ENCODE peak calls at places on chromosomes 7 and 10, in eight cellular contexts. One of them, this sample, is unnamed.
A peak's percentile ranks its signal among the peaks of the same experiment; 100 is the strongest.

GRCh38 chr10:123807444-123808035 is 84.1 kb downstream of the CPXM2 start:
- DNase-seq in K562: no peak
- DNase-seq in SK-N-SH: no peak
- DNase-seq in pancreas: no peak
- DNase-seq in AG04450: no peak
- DNase-seq in MM.1S: no peak
- DNase-seq in A549: no peak
- DNase-seq in gastrocnemius medialis: no peak
- DNase-seq in this sample: peak; percentile 19

GRCh38 chr7:32453286-32454011 is 36.7 kb downstream of the LSM5 start:
- DNase-seq in K562: no peak
- DNase-seq in SK-N-SH: no peak
- DNase-seq in pancreas: no peak
- DNase-seq in AG04450: no peak
- DNase-seq in MM.1S: no peak
- DNase-seq in A549: peak; percentile 15
- DNase-seq in gastrocnemius medialis: no peak
- DNase-seq in this sample: no peak

GRCh38 chr10:127600479-127600878 is 51.4 kb downstream of the NPS start:
- DNase-seq in K562: no peak
- DNase-seq in SK-N-SH: no peak
- DNase-seq in pancreas: no peak
- DNase-seq in AG04450: no peak
- DNase-seq in MM.1S: no peak
- DNase-seq in A549: no peak
- DNase-seq in gastrocnemius medialis: no peak
- DNase-seq in this sample: no peak

GRCh38 chr10:1597370-1598146 is 139.8 kb downstream of the ADARB2 start:
- DNase-seq in K562: no peak
- DNase-seq in SK-N-SH: no peak
- DNase-seq in pancreas: no peak
- DNase-seq in AG04450: no peak
- DNase-seq in MM.1S: no peak
- DNase-seq in A549: no peak
- DNase-seq in gastrocnemius medialis: no peak
- DNase-seq in this sample: no peak

GRCh38 chr7:33418251-33418701 is 288.9 kb downstream of the BBS9 start:
- DNase-seq in K562: no peak
- DNase-seq in SK-N-SH: no peak
- DNase-seq in pancreas: no peak
- DNase-seq in AG04450: no peak
- DNase-seq in MM.1S: no peak
- DNase-seq in A549: no peak
- DNase-seq in gastrocnemius medialis: no peak
- DNase-seq in this sample: no peak

GRCh38 chr7:94055963-94056362 is 51.8 kb upstream of the BET1 start:
- DNase-seq in K562: no peak
- DNase-seq in SK-N-SH: no peak
- DNase-seq in pancreas: no peak
- DNase-seq in AG04450: no peak
- DNase-seq in MM.1S: no peak
- DNase-seq in A549: no peak
- DNase-seq in gastrocnemius medialis: no peak
- DNase-seq in this sample: no peak

GRCh38 chr10:122734266-122734665 is 34.6 kb upstream of the C10orf120 start:
- DNase-seq in K562: no peak
- DNase-seq in SK-N-SH: no peak
- DNase-seq in pancreas: no peak
- DNase-seq in AG04450: no peak
- DNase-seq in MM.1S: no peak
- DNase-seq in A549: no peak
- DNase-seq in gastrocnemius medialis: no peak
- DNase-seq in this sample: no peak

GRCh38 chr7:117091721-117092120 is 138.4 kb downstream of the ST7 start:
- DNase-seq in K562: peak; percentile 50
- DNase-seq in SK-N-SH: no peak
- DNase-seq in pancreas: no peak
- DNase-seq in AG04450: no peak
- DNase-seq in MM.1S: no peak
- DNase-seq in A549: no peak
- DNase-seq in gastrocnemius medialis: no peak
- DNase-seq in this sample: no peak

GRCh38 chr7:104059103-104059502 is 69.6 kb upstream of the RELN start:
- DNase-seq in K562: no peak
- DNase-seq in SK-N-SH: no peak
- DNase-seq in pancreas: no peak
- DNase-seq in AG04450: no peak
- DNase-seq in MM.1S: no peak
- DNase-seq in A549: no peak
- DNase-seq in gastrocnemius medialis: no peak
- DNase-seq in this sample: no peak

GRCh38 chr7:44998153-44998871 is 1.7 kb upstream of the CCM2 start:
- DNase-seq in K562: no peak
- DNase-seq in SK-N-SH: peak; percentile 17
- DNase-seq in pancreas: no peak
- DNase-seq in AG04450: no peak
- DNase-seq in MM.1S: no peak
- DNase-seq in A549: no peak
- DNase-seq in gastrocnemius medialis: no peak
- DNase-seq in this sample: peak; percentile 68

GRCh38 chr7:3028071-3028766 is 15.4 kb downstream of the CARD11 start:
- DNase-seq in K562: no peak
- DNase-seq in SK-N-SH: peak; percentile 58
- DNase-seq in pancreas: no peak
- DNase-seq in AG04450: no peak
- DNase-seq in MM.1S: no peak
- DNase-seq in A549: peak; percentile 79
- DNase-seq in gastrocnemius medialis: no peak
- DNase-seq in this sample: no peak

GRCh38 chr10:18060217-18060616 is 80.0 kb upstream of the CACNB2 start:
- DNase-seq in K562: no peak
- DNase-seq in SK-N-SH: peak; percentile 3
- DNase-seq in pancreas: no peak
- DNase-seq in AG04450: peak; percentile 24
- DNase-seq in MM.1S: no peak
- DNase-seq in A549: no peak
- DNase-seq in gastrocnemius medialis: no peak
- DNase-seq in this sample: no peak

GRCh38 chr10:84331091-84331490 is 2.7 kb downstream of the CCSER2 start:
- DNase-seq in K562: no peak
- DNase-seq in SK-N-SH: no peak
- DNase-seq in pancreas: no peak
- DNase-seq in AG04450: no peak
- DNase-seq in MM.1S: no peak
- DNase-seq in A549: no peak
- DNase-seq in gastrocnemius medialis: no peak
- DNase-seq in this sample: peak; percentile 41

GRCh38 chr10:130138479-130138866 is 2.3 kb downstream of the GLRX3 start:
- DNase-seq in K562: peak; percentile 72
- DNase-seq in SK-N-SH: no peak
- DNase-seq in pancreas: no peak
- DNase-seq in AG04450: no peak
- DNase-seq in MM.1S: no peak
- DNase-seq in A549: peak; percentile 62
- DNase-seq in gastrocnemius medialis: no peak
- DNase-seq in this sample: peak; percentile 55

GRCh38 chr10:88979153-88979562 is 11.4 kb upstream of the FAS start:
- DNase-seq in K562: peak; percentile 25
- DNase-seq in SK-N-SH: no peak
- DNase-seq in pancreas: no peak
- DNase-seq in AG04450: no peak
- DNase-seq in MM.1S: no peak
- DNase-seq in A549: no peak
- DNase-seq in gastrocnemius medialis: no peak
- DNase-seq in this sample: no peak

GRCh38 chr7:28130277-28130676 is 50.3 kb downstream of the JAZF1 start:
- DNase-seq in K562: no peak
- DNase-seq in SK-N-SH: no peak
- DNase-seq in pancreas: no peak
- DNase-seq in AG04450: peak; percentile 78
- DNase-seq in MM.1S: no peak
- DNase-seq in A549: no peak
- DNase-seq in gastrocnemius medialis: no peak
- DNase-seq in this sample: no peak

GRCh38 chr10:28300027-28300426 is 2.8 kb downstream of the MPP7 start:
- DNase-seq in K562: peak; percentile 5
- DNase-seq in SK-N-SH: no peak
- DNase-seq in pancreas: no peak
- DNase-seq in AG04450: no peak
- DNase-seq in MM.1S: no peak
- DNase-seq in A549: no peak
- DNase-seq in gastrocnemius medialis: no peak
- DNase-seq in this sample: no peak

GRCh38 chr7:115559877-115560276 is 470.7 kb downstream of the TFEC start:
- DNase-seq in K562: no peak
- DNase-seq in SK-N-SH: no peak
- DNase-seq in pancreas: no peak
- DNase-seq in AG04450: no peak
- DNase-seq in MM.1S: no peak
- DNase-seq in A549: no peak
- DNase-seq in gastrocnemius medialis: no peak
- DNase-seq in this sample: no peak

GRCh38 chr10:124602121-124602561 is 140.5 kb downstream of the LHPP start:
- DNase-seq in K562: no peak
- DNase-seq in SK-N-SH: no peak
- DNase-seq in pancreas: peak; percentile 9
- DNase-seq in AG04450: no peak
- DNase-seq in MM.1S: no peak
- DNase-seq in A549: no peak
- DNase-seq in gastrocnemius medialis: no peak
- DNase-seq in this sample: no peak

GRCh38 chr10:95447733-95448132 is 113.4 kb downstream of the SORBS1 start:
- DNase-seq in K562: no peak
- DNase-seq in SK-N-SH: no peak
- DNase-seq in pancreas: no peak
- DNase-seq in AG04450: no peak
- DNase-seq in MM.1S: no peak
- DNase-seq in A549: no peak
- DNase-seq in gastrocnemius medialis: no peak
- DNase-seq in this sample: no peak

GRCh38 chr7:158738841-158739240 is 34.2 kb upstream of the NCAPG2 start:
- DNase-seq in K562: no peak
- DNase-seq in SK-N-SH: no peak
- DNase-seq in pancreas: no peak
- DNase-seq in AG04450: no peak
- DNase-seq in MM.1S: no peak
- DNase-seq in A549: no peak
- DNase-seq in gastrocnemius medialis: no peak
- DNase-seq in this sample: no peak

GRCh38 chr10:16987129-16987670 is 142.4 kb downstream of the CUBN start:
- DNase-seq in K562: no peak
- DNase-seq in SK-N-SH: no peak
- DNase-seq in pancreas: no peak
- DNase-seq in AG04450: peak; percentile 36
- DNase-seq in MM.1S: no peak
- DNase-seq in A549: no peak
- DNase-seq in gastrocnemius medialis: no peak
- DNase-seq in this sample: no peak

GRCh38 chr10:15167411-15168295 is 840 bp downstream of the NMT2 start:
- DNase-seq in K562: peak; percentile 59
- DNase-seq in SK-N-SH: peak; percentile 78
- DNase-seq in pancreas: no peak
- DNase-seq in AG04450: no peak
- DNase-seq in MM.1S: peak; percentile 59
- DNase-seq in A549: peak; percentile 48
- DNase-seq in gastrocnemius medialis: peak; percentile 7
- DNase-seq in this sample: peak; percentile 43

GRCh38 chr7:141551773-141552162 is 558 bp downstream of the AGK start:
- DNase-seq in K562: no peak
- DNase-seq in SK-N-SH: no peak
- DNase-seq in pancreas: no peak
- DNase-seq in AG04450: no peak
- DNase-seq in MM.1S: no peak
- DNase-seq in A549: no peak
- DNase-seq in gastrocnemius medialis: no peak
- DNase-seq in this sample: no peak
- H3K4me3 ChIP-seq in K562: peak overlapping the region; percentile 97
- H3K4me3 ChIP-seq in SK-N-SH: peak overlapping the region; percentile 76
- H3K4me3 ChIP-seq in pancreas: peak overlapping the region; percentile 100
- H3K4me3 ChIP-seq in AG04450: peak overlapping the region; percentile 92
- H3K4me3 ChIP-seq in MM.1S: peak overlapping the region; percentile 90
- H3K4me3 ChIP-seq in A549: peak overlapping the region; percentile 96
- H3K4me3 ChIP-seq in gastrocnemius medialis: peak overlapping the region; percentile 73
- H3K4me3 ChIP-seq in this sample: peak overlapping the region; percentile 94

DNA sequence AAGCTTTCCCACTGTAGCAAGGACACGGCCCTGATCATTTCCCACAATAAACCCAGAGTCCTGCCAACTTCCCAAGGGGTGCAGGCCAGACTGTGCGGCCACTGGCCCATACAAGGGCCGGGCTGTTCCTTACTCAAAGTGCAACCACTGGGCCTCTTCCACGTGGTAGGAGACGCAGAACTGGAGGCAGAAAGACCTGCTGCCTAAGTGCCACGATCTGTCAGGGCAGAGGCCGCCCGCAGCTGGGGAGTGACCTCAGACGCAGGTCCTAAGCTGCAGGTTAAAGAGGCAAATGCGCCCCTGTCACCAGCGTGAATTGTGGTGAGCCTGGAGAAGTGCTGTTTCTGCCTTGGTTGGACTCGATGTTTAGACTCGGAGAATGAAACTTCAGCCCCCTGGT is 26.2 kb downstream of the GPER1 start:
- DNase-seq in K562: no peak
- DNase-seq in SK-N-SH: no peak
- DNase-seq in pancreas: no peak
- DNase-seq in AG04450: no peak
- DNase-seq in MM.1S: no peak
- DNase-seq in A549: no peak
- DNase-seq in gastrocnemius medialis: no peak
- DNase-seq in this sample: no peak
- H3K27ac ChIP-seq in K562: no peak overlapping the region
- H3K27ac ChIP-seq in SK-N-SH: no peak overlapping the region
- H3K27ac ChIP-seq in pancreas: no peak overlapping the region
- H3K27ac ChIP-seq in AG04450: no peak overlapping the region
- H3K27ac ChIP-seq in MM.1S: no peak overlapping the region
- H3K27ac ChIP-seq in A549: no peak overlapping the region
- H3K27ac ChIP-seq in gastrocnemius medialis: no peak overlapping the region
- H3K27ac ChIP-seq in this sample: no peak overlapping the region

DNA sequence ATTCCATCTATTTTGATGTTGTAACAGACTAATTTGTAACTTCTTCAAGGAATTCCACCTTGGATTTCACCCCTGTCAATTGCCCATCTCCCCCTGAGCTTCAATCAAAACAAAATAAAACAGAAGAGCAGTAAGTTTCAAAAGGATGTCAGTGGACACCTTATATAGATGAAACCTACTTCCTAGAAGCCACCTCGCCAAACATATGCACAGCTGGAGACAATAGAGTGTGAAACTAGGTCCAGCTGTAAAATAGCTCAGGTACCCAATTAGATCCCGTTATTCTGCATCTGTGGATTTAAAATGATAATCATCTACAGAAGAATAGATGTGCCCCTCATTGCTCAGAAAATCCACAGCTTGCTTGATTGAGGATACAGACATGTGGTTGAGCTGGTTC is 598.6 kb downstream of the SH2D4B start:
- DNase-seq in K562: no peak
- DNase-seq in SK-N-SH: no peak
- DNase-seq in pancreas: no peak
- DNase-seq in AG04450: no peak
- DNase-seq in MM.1S: peak; percentile 60
- DNase-seq in A549: no peak
- DNase-seq in gastrocnemius medialis: no peak
- DNase-seq in this sample: no peak
- H3K4me3 ChIP-seq in K562: no peak overlapping the region
- H3K4me3 ChIP-seq in SK-N-SH: no peak overlapping the region
- H3K4me3 ChIP-seq in pancreas: no peak overlapping the region
- H3K4me3 ChIP-seq in AG04450: no peak overlapping the region
- H3K4me3 ChIP-seq in MM.1S: no peak overlapping the region
- H3K4me3 ChIP-seq in A549: no peak overlapping the region
- H3K4me3 ChIP-seq in gastrocnemius medialis: no peak overlapping the region
- H3K4me3 ChIP-seq in this sample: no peak overlapping the region

GRCh38 chr7:22598318-22598717 is 98.3 kb upstream of the STEAP1B start:
- DNase-seq in K562: no peak
- DNase-seq in SK-N-SH: no peak
- DNase-seq in pancreas: no peak
- DNase-seq in AG04450: no peak
- DNase-seq in MM.1S: no peak
- DNase-seq in A549: no peak
- DNase-seq in gastrocnemius medialis: no peak
- DNase-seq in this sample: no peak
- H3K27ac ChIP-seq in K562: no peak overlapping the region
- H3K27ac ChIP-seq in SK-N-SH: no peak overlapping the region
- H3K27ac ChIP-seq in pancreas: no peak overlapping the region
- H3K27ac ChIP-seq in AG04450: no peak overlapping the region
- H3K27ac ChIP-seq in MM.1S: no peak overlapping the region
- H3K27ac ChIP-seq in A549: no peak overlapping the region
- H3K27ac ChIP-seq in gastrocnemius medialis: no peak overlapping the region
- H3K27ac ChIP-seq in this sample: no peak overlapping the region